ENCODE peak calls at places on chromosomes 12 and 14, in seven cellular contexts. X is type B pancreatic cell, Z is astrocyte, D is lower lobe of right lung, Y is bronchial epithelial cell, E is RWPE1, M is SK-N-SH. F is an unnamed sample.

GRCh38 chr12:89936631-89937030 is 228.0 kb upstream of the ATP2B1 start:
- DNase-seq in M (peak), D (no peak), Z (no peak), Y (no peak), X (no peak), E (no peak), F (no peak)

GRCh38 chr12:27840229-27840999 is 60.4 kb upstream of the MANSC4 start:
- DNase-seq in Z (no peak), D (no peak), E (no peak), M (no peak), X (no peak), Y (peak), F (peak)

GRCh38 chr12:113749433-113749815 is 216.7 kb downstream of the RBM19 start:
- DNase-seq in M (no peak), X (no peak), D (no peak), E (no peak), Z (no peak), Y (no peak), F (no peak)

GRCh38 chr12:105820407-105821140 is 318.2 kb downstream of the NUAK1 start:
- DNase-seq in M (no peak), D (no peak), Z (peak), E (no peak), X (no peak), Y (peak), F (peak)

GRCh38 chr14:45144658-45145057 is 8.9 kb downstream of the FANCM start:
- DNase-seq in E (no peak), X (no peak), Y (no peak), D (no peak), M (no peak), Z (no peak), F (no peak)

GRCh38 chr12:49627752-49628360 is 4.5 kb downstream of the PRPF40B start:
- DNase-seq in Y (peak), X (no peak), M (no peak), E (peak), D (no peak), Z (peak), F (peak)

GRCh38 chr14:88919502-88919901 is 95.1 kb downstream of the TTC8 start:
- DNase-seq in M (no peak), E (peak), X (no peak), D (no peak), Z (no peak), Y (peak), F (peak)

GRCh38 chr14:77867476-77867875 is 67.6 kb downstream of the ADCK1 start:
- DNase-seq in M (peak), X (no peak), D (no peak), Z (no peak), Y (no peak), E (no peak), F (no peak)

GRCh38 chr14:40762685-40763084 is 844.0 kb upstream of the LRFN5 start:
- DNase-seq in M (no peak), Y (no peak), Z (no peak), X (no peak), D (no peak), E (no peak), F (peak)

GRCh38 chr14:105087963-105088811 is 23.0 kb upstream of the GPR132 start:
- DNase-seq in X (no peak), M (peak), Y (peak), E (peak), Z (peak), D (peak), F (peak)

GRCh38 chr12:114933428-114934160 is 249.6 kb upstream of the TBX3 start:
- DNase-seq in D (no peak), E (peak), Y (no peak), Z (peak), M (peak), X (no peak), F (peak)

GRCh38 chr14:104265918-104266642 is 127.7 kb downstream of the KIF26A start:
- DNase-seq in D (peak), E (no peak), X (peak), Z (no peak), M (no peak), Y (no peak), F (no peak)

GRCh38 chr12:122851820-122852219 is 16.6 kb downstream of the HIP1R start:
- DNase-seq in X (no peak), E (peak), D (no peak), Y (peak), M (peak), Z (peak), F (peak)

GRCh38 chr12:546920-547845 is 87.4 kb downstream of the B4GALNT3 start:
- DNase-seq in D (peak), Z (no peak), X (peak), E (peak), M (peak), Y (peak), F (peak)

GRCh38 chr14:92570863-92571262 is 57.3 kb downstream of the RIN3 start:
- DNase-seq in X (no peak), Z (no peak), E (no peak), Y (no peak), M (no peak), D (no peak), F (no peak)

GRCh38 chr12:66623455-66623854 is 55.4 kb downstream of the GRIP1 start:
- DNase-seq in Z (no peak), Y (peak), E (no peak), X (no peak), D (no peak), M (no peak), F (no peak)

GRCh38 chr14:105745433-105746123 is 219.2 kb downstream of the TMEM121 start:
- DNase-seq in M (no peak), Z (no peak), X (no peak), Y (no peak), D (peak), E (no peak), F (no peak)

GRCh38 chr12:104805186-104805585 is 152.9 kb downstream of the SLC41A2 start:
- DNase-seq in D (no peak), X (no peak), E (peak), M (no peak), Z (peak), Y (peak), F (no peak)

GRCh38 chr14:21093769-21094681 is 4.4 kb downstream of the ZNF219 start:
- DNase-seq in Y (no peak), X (no peak), M (peak), Z (no peak), D (no peak), E (no peak), F (no peak)

GRCh38 chr12:10366875-10367274 is 23.0 kb downstream of the KLRK1 start:
- DNase-seq in E (no peak), Z (no peak), X (no peak), Y (peak), D (no peak), M (no peak), F (peak)

GRCh38 chr12:53063708-53064612 is 14.1 kb downstream of the TNS2 start:
- DNase-seq in M (no peak), Z (no peak), Y (no peak), E (no peak), X (no peak), D (no peak), F (no peak)

GRCh38 chr12:74602881-74603523 is 65.4 kb downstream of the ATXN7L3B start:
- DNase-seq in D (no peak), Z (no peak), M (no peak), X (no peak), Y (peak), E (no peak), F (no peak)

GRCh38 chr12:52244615-52244994 is 11.6 kb downstream of the KRT7 start:
- DNase-seq in X (no peak), Z (no peak), Y (no peak), M (peak), D (no peak), E (no peak), F (no peak)

GRCh38 chr14:22981090-22982012 is 1.0 kb downstream of the AJUBA start:
- DNase-seq in Z (no peak), E (peak), X (no peak), Y (peak), M (peak), D (peak), F (peak)

GRCh38 chr12:79933580-79934264 is 1.2 kb downstream of the PPP1R12A start:
- DNase-seq in Y (peak), M (peak), E (peak), X (no peak), Z (no peak), D (no peak), F (peak)

GRCh38 chr14:57169901-57170300 is 98.8 kb downstream of the EXOC5 start:
- DNase-seq in D (no peak), E (no peak), X (no peak), M (no peak), Y (no peak), Z (no peak), F (no peak)

GRCh38 chr14:77040309-77040994 is 11.9 kb upstream of the IRF2BPL start:
- DNase-seq in Y (peak), E (peak), D (peak), M (peak), X (peak), Z (peak), F (peak)

GRCh38 chr12:47102845-47103666 is 23.3 kb upstream of the AMIGO2 start:
- DNase-seq in M (no peak), D (no peak), Y (no peak), X (no peak), E (no peak), Z (peak), F (no peak)

GRCh38 chr12:34347367-34347766 is 325.1 kb downstream of the ALG10 start:
- DNase-seq in D (no peak), X (no peak), Y (no peak), M (peak), Z (no peak), E (peak), F (no peak)

DNA sequence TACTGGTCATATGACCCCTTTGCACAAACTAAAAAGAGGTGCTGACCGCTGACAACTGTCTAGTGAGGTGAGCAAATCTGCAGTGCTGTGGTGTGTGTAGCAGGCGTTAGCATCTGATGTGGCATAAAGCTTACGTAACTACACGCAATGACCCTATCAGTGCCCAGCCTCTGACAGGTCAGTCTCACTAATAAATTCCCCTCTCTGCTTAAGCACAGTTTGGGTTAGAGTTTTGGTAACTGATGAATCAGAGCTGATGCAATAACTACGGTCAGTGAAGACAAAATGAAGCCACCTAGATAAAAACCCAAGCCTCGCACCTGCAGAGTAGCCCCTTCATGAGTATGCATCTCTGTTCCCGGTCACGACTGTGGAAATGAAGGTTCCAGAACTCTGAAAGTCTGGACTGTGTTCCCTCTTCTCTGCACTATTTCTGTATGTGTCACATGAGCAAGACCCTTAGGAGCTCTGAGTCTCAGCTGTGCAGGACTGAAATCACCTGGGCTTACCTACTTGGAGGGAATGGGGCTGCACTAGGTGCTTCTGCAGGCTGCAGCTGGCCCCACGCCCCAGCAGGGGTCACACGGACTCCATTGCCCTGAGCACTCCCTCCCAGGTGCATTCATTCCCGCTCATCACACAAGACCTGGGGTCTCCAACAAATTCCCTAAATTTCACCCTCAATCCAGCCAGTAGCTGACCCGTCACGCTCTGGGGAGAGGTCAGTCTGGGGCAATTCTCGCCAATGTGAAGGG is 54.4 kb downstream of the RIMBP2 start:
- DNase-seq in M (no peak), Z (no peak), E (peak), X (no peak), D (no peak), Y (peak), F (no peak)
- TF ChIP-seq CTCF in M (no peak), Z (no peak), E (no peak), X (peak), D (no peak), Y (no peak), F (peak)

DNA sequence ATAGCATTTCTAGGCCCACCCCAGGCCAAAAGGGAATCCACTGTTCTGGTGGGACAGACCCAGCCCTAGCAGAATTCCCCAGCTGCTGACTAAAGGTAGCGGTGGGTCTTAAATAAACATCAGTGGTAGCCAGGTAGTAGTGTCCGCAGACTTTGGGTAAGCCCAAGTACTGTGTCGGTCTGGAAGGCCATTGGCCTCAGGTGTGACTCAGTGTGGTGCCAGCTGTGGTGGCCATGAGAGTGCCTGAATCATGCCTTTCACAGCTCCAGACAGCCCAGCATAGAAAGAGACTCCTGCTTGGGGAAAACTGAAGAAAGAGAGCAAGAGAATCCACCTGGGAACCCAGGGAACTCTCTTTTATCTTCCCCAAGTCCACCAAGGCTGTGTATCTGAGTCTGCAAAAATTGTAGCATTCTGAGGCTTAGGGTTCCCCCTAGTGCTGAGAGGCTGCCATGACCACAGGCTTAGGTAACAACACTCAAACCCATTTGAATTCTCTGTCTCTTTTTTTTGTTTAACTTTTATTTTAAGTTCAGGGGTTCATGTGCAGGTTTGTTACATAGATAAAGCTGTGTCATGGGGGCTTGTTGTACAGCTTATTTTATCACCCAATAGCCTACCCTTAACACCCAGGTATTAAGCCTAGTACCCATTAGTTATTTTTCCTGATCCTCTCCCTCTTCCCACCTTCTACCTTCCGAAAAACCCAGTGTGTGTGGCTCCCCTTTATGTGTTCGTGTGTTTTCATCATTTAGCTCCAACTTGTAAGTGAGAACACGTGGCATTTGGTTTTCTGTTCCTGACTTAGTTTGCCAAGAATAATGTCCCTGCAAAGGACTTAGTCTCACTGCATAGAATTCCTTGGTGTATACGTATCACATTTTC is 16.7 kb upstream of the CD163L1 start:
- DNase-seq in Z (no peak), M (peak), E (peak), Y (peak), X (no peak), D (no peak), F (peak)
- TF ChIP-seq CTCF in Z (peak), M (peak), E (no peak), Y (peak), X (peak), D (peak), F (peak)

GRCh38 chr12:76080729-76081415 is 3.6 kb downstream of the NAP1L1 start:
- DNase-seq in E (no peak), D (no peak), Z (no peak), Y (no peak), M (peak), X (no peak), F (no peak)
- TF ChIP-seq CTCF in E (no peak), D (no peak), Z (peak), Y (peak), M (peak), X (peak), F (no peak)

GRCh38 chr14:103057372-103058208 is at the start of gene CDC42BPB:
- DNase-seq in D (peak), X (peak), M (peak), Z (peak), E (peak), Y (peak), F (peak)

GRCh38 chr14:103056322-103057027 is 874 bp downstream of the CDC42BPB start:
- DNase-seq in E (no peak), X (no peak), D (peak), M (peak), Z (peak), Y (peak), F (peak)

GRCh38 chr14:103055693-103056092 is 1.7 kb downstream of the CDC42BPB start:
- DNase-seq in E (no peak), Z (no peak), M (no peak), D (no peak), Y (no peak), X (no peak), F (no peak)

GRCh38 chr14:103058209-103059055 is 1.1 kb upstream of the CDC42BPB start:
- DNase-seq in E (no peak), X (no peak), Z (no peak), Y (no peak), M (peak), D (no peak), F (no peak)

GRCh38 chr14:103057028-103057371 is 349 bp downstream of the CDC42BPB start:
- DNase-seq in X (no peak), Y (no peak), Z (no peak), M (peak), D (peak), E (no peak), F (no peak)
- TF ChIP-seq CTCF in X (no peak), Y (no peak), Z (no peak), M (no peak), D (no peak), E (no peak), F (no peak)